ENCODE peak calls at places on chromosomes 11 and 22, in seven cellular contexts. H, R, N, T, Q, V and O are unnamed samples.

GRCh38 chr11:74388678-74389327 is 9.4 kb downstream of the PGM2L1 start:
- DNase-seq in T (peak), H (no peak), N (peak), Q (peak), R (peak), V (peak), O (peak)

GRCh38 chr11:59560702-59561469 is 49.5 kb downstream of the OR4D9 start:
- DNase-seq in H (peak), T (peak), N (peak), V (peak), R (peak), Q (peak), O (peak)

GRCh38 chr11:11370263-11371060 is 17.4 kb upstream of the CSNK2A3 start:
- DNase-seq in N (no peak), T (no peak), Q (no peak), V (no peak), H (no peak), R (no peak), O (no peak)

GRCh38 chr11:84923489-84923888 is 703.7 kb downstream of the DLG2 start:
- DNase-seq in N (no peak), R (no peak), Q (no peak), H (no peak), T (no peak), V (no peak), O (no peak)

GRCh38 chr22:37167981-37168647 is 18.4 kb upstream of the IL2RB start:
- DNase-seq in T (no peak), H (no peak), V (no peak), Q (no peak), N (no peak), R (no peak), O (no peak)

GRCh38 chr11:1226226-1226961 is 3.5 kb downstream of the MUC5B start:
- DNase-seq in N (no peak), Q (no peak), R (no peak), T (peak), H (no peak), V (no peak), O (no peak)

GRCh38 chr11:87355614-87356013 is 317.9 kb downstream of the TMEM135 start:
- DNase-seq in H (no peak), N (no peak), T (no peak), V (no peak), Q (no peak), R (no peak), O (no peak)

GRCh38 chr11:122791836-122792235 is 46.5 kb upstream of the CRTAM start:
- DNase-seq in V (peak), R (peak), T (no peak), Q (peak), N (no peak), H (no peak), O (no peak)

GRCh38 chr22:32900856-32901255 is 99.4 kb downstream of the TIMP3 start:
- DNase-seq in Q (no peak), T (no peak), R (no peak), V (peak), N (no peak), H (no peak), O (no peak)

GRCh38 chr22:32904044-32904443 is 102.5 kb downstream of the TIMP3 start:
- DNase-seq in R (peak), Q (peak), T (peak), V (peak), N (peak), H (no peak), O (peak)

GRCh38 chr22:32909561-32910348 is 108.2 kb downstream of the TIMP3 start:
- DNase-seq in H (no peak), N (no peak), Q (no peak), T (no peak), R (no peak), V (no peak), O (no peak)

GRCh38 chr22:32901925-32902324 is 100.4 kb downstream of the TIMP3 start:
- DNase-seq in N (no peak), R (no peak), Q (no peak), T (no peak), V (no peak), H (no peak), O (no peak)

DNA sequence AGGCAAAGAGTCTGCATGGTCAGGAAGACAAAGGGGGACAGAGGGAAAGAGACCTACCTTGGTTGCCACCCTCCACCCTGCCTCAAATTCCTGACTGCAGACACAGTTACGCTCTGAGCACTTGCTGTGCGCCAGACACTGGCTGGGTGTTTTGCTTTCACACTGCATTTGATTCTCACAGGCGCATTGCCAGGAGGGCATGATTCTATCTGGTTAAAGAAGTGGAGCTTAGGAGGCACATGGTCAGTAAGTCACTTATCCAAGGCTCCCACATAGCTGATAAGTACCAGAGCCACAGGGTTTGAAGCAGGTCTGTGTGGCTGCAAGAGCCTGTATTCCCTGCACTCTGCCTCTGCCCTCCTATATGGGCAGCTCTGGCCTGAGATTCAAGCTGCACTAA is 103.9 kb downstream of the TIMP3 start:
- DNase-seq in T (no peak), V (no peak), Q (no peak), R (no peak), N (no peak), H (no peak), O (peak)
- H3K23ac ChIP-seq in T (no peak), V (no peak), Q (no peak), R (no peak), N (no peak), H (no peak), O (no peak)

GRCh38 chr22:24445481-24446290 is 18.3 kb downstream of the ADORA2A start:
- DNase-seq in R (no peak), T (peak), N (peak), H (no peak), Q (no peak), V (no peak), O (peak)
- H3K4ac ChIP-seq in R (no peak), T (no peak), N (no peak), H (no peak), Q (no peak), V (no peak), O (no peak)

GRCh38 chr11:104926771-104927470 is 28.7 kb upstream of the CASP12 start:
- DNase-seq in Q (no peak), V (no peak), R (no peak), N (no peak), H (no peak), T (peak), O (peak)

GRCh38 chr11:104928831-104929230 is 30.6 kb upstream of the CASP12 start:
- DNase-seq in R (no peak), V (no peak), Q (no peak), T (no peak), H (no peak), N (no peak), O (no peak)

GRCh38 chr11:104925850-104926249 is 27.6 kb upstream of the CASP12 start:
- DNase-seq in T (no peak), H (no peak), R (no peak), Q (no peak), N (no peak), V (no peak), O (no peak)
- H2BK120ac ChIP-seq in T (no peak), H (no peak), R (no peak), Q (no peak), N (no peak), V (no peak), O (no peak)

GRCh38 chr11:92227233-92227593 is 2.6 kb downstream of the FAT3 start:
- DNase-seq in T (peak), V (no peak), R (no peak), N (peak), H (no peak), Q (no peak), O (peak)
- H3K23ac ChIP-seq in T (no peak), V (no peak), R (no peak), N (no peak), H (no peak), Q (no peak), O (no peak)

GRCh38 chr11:124899376-124900145 is 1.9 kb upstream of the ROBO4 start:
- DNase-seq in R (no peak), T (peak), V (no peak), N (no peak), H (no peak), Q (peak), O (peak)

GRCh38 chr11:124900464-124900863 is 2.8 kb upstream of the ROBO4 start:
- DNase-seq in Q (peak), V (peak), R (peak), H (no peak), T (peak), N (no peak), O (peak)

GRCh38 chr11:124896821-124897391 is 759 bp downstream of the ROBO4 start:
- DNase-seq in N (no peak), R (no peak), H (no peak), V (no peak), Q (no peak), T (no peak), O (no peak)

GRCh38 chr11:124897681-124898680 is at the start of gene ROBO4:
- DNase-seq in N (no peak), R (peak), H (no peak), T (peak), V (no peak), Q (peak), O (peak)

GRCh38 chr11:124898711-124899110 is 1.0 kb upstream of the ROBO4 start:
- DNase-seq in N (no peak), T (peak), V (no peak), H (no peak), R (no peak), Q (no peak), O (peak)
- H3K4ac ChIP-seq in N (no peak), T (no peak), V (no peak), H (no peak), R (peak), Q (peak), O (no peak)

GRCh38 chr11:92841719-92842118 is 127.7 kb upstream of the MTNR1B start:
- DNase-seq in H (no peak), T (no peak), Q (no peak), R (peak), N (no peak), V (no peak), O (no peak)
- H2BK120ac ChIP-seq in H (no peak), T (no peak), Q (no peak), R (no peak), N (no peak), V (no peak), O (no peak)

GRCh38 chr11:61869636-61870428 is 21.5 kb downstream of the FADS3 start:
- DNase-seq in R (no peak), Q (peak), V (no peak), H (no peak), T (peak), N (no peak), O (peak)
- H3K23ac ChIP-seq in R (no peak), Q (no peak), V (no peak), H (no peak), T (no peak), N (peak), O (no peak)

DNA sequence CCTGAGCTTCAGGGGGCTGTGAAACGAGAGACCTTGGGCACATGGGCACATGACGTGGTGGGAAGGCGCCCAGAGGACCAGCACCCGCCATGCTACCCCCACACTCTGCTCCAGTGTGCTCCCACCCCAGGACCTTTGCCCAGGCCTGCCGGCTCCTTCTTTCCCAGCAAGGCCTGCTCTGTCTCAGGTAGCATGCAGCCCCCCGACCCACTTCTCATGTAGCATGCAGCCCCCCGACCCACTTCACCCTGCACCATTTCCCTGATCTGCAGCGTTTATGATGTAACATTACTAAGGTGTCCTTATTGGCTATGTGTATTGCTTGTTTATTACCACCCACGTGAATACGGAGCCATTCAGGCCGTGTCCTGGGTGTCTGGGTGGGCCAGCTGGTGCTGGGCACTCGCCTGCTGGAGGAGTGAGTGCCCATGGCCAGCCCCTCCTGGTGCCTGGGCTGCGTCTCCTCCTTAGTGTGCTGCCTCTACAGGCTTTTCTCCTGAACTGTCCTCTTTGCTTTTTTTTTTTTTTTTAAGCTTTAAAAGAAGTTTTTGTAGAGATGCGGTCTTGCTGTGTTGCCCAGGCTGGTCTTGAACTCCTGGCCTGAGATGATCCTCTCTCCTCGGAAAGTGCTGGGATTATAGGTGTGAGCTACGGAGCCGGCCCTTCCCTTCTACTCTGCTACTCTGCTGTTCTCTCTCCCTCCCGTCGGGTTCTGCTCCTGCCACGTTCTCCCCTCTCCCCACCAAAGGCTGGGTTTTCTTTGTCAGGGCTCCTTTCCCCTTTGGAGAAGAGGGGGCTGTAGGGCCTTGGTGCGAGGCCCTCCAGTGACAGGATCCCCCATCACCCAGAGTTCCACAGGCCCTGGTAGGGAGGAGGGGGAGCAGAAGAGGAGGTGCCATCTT is 29.4 kb downstream of the LRP5 start:
- DNase-seq in V (no peak), H (no peak), T (no peak), N (no peak), R (no peak), Q (peak), O (peak)
- H3K4ac ChIP-seq in V (peak), H (peak), T (no peak), N (no peak), R (no peak), Q (no peak), O (no peak)